ENCODE peak calls at places on chromosomes 5 and 9, in five cellular contexts. Y, U, P, R and V are unnamed samples.

GRCh38 chr9:15885464-15885863 is 332.6 kb downstream of the CCDC171 start:
- DNase-seq in Y (no peak), U (no peak), P (no peak), R (no peak), V (no peak)

GRCh38 chr5:7425830-7426229 is 29.9 kb downstream of the ADCY2 start:
- DNase-seq in Y (no peak), U (no peak), P (no peak), R (no peak), V (no peak)

GRCh38 chr5:38607396-38607795 is 51.0 kb upstream of the LIFR start:
- DNase-seq in Y (peak), U (no peak), P (peak), R (no peak), V (peak)

GRCh38 chr5:54774281-54775171 is 210.9 kb downstream of the ESM1 start:
- DNase-seq in Y (no peak), U (no peak), P (peak), R (no peak), V (peak)

GRCh38 chr5:19240150-19240549 is 747.9 kb downstream of the CDH18 start:
- DNase-seq in Y (no peak), U (no peak), P (peak), R (no peak), V (no peak)

GRCh38 chr9:33159058-33159759 is 7.9 kb downstream of the B4GALT1 start:
- DNase-seq in Y (no peak), U (peak), P (peak), R (no peak), V (peak)

GRCh38 chr9:34254966-34255825 is 73.9 kb downstream of the KIF24 start:
- DNase-seq in Y (no peak), U (no peak), P (peak), R (no peak), V (peak)

GRCh38 chr5:37532976-37533740 is 154.0 kb downstream of the WDR70 start:
- DNase-seq in Y (no peak), U (no peak), P (no peak), R (no peak), V (no peak)

GRCh38 chr5:125199968-125200841 is 453.8 kb upstream of the ZNF608 start:
- DNase-seq in Y (no peak), U (no peak), P (peak), R (peak), V (peak)

GRCh38 chr9:65403721-65404120 is 118.7 kb upstream of the FOXD4L5 start:
- DNase-seq in Y (no peak), U (no peak), P (no peak), R (no peak), V (no peak)

GRCh38 chr5:176425138-176425537 is 8.8 kb upstream of the CLTB start:
- DNase-seq in Y (no peak), U (no peak), P (no peak), R (no peak), V (peak)

GRCh38 chr5:146766013-146766412 is 112.5 kb downstream of the PPP2R2B start:
- DNase-seq in Y (no peak), U (no peak), P (no peak), R (no peak), V (peak)

GRCh38 chr9:95073042-95073607 is 244.4 kb downstream of the FANCC start:
- DNase-seq in Y (no peak), U (no peak), P (peak), R (no peak), V (no peak)

GRCh38 chr5:107968465-107968864 is 297.7 kb upstream of the EFNA5 start:
- DNase-seq in Y (no peak), U (no peak), P (peak), R (no peak), V (peak)

GRCh38 chr5:161312882-161313281 is 233.6 kb downstream of the GABRB2 start:
- DNase-seq in Y (no peak), U (no peak), P (no peak), R (no peak), V (no peak)

GRCh38 chr9:109286571-109286977 is 34.3 kb downstream of the EPB41L4B start:
- DNase-seq in Y (no peak), U (no peak), P (peak), R (no peak), V (peak)

GRCh38 chr9:37104183-37104889 is 16.0 kb upstream of the ZCCHC7 start:
- DNase-seq in Y (peak), U (peak), P (peak), R (no peak), V (peak)

GRCh38 chr5:26872337-26872736 is 166.0 kb downstream of the CDH9 start:
- DNase-seq in Y (no peak), U (no peak), P (peak), R (no peak), V (no peak)

GRCh38 chr5:151075698-151076331 is 5.0 kb downstream of the TNIP1 start:
- DNase-seq in Y (peak), U (no peak), P (peak), R (no peak), V (peak)

GRCh38 chr5:147481857-147482256 is 28.0 kb downstream of the DPYSL3 start:
- DNase-seq in Y (peak), U (no peak), P (peak), R (no peak), V (peak)

GRCh38 chr9:129891519-129891918 is 56.3 kb downstream of the USP20 start:
- DNase-seq in Y (no peak), U (no peak), P (no peak), R (no peak), V (no peak)

GRCh38 chr5:1871441-1871840 is 11.3 kb downstream of the IRX4 start:
- DNase-seq in Y (no peak), U (no peak), P (no peak), R (no peak), V (no peak)

GRCh38 chr5:96537386-96537785 is 104.3 kb upstream of the PCSK1 start:
- DNase-seq in Y (peak), U (peak), P (peak), R (no peak), V (peak)